ENCODE peak calls at places on chromosomes 4 and X, in nine cellular contexts. One of them, this sample, is unnamed.

GRCh38 chr4:84634961-84635360 is 52.0 kb downstream of the CDS1 start:
- DNase-seq in cardiac fibroblast: peak; percentile 5
- DNase-seq in HepG2: no peak
- DNase-seq in heart left ventricle: no peak
- DNase-seq in fibroblast of the aortic adventitia: no peak
- DNase-seq in GM12864: no peak
- DNase-seq in neural progenitor cell: no peak
- DNase-seq in GM12865: no peak
- DNase-seq in cardiac muscle cell: no peak
- DNase-seq in this sample: no peak

GRCh38 chr4:127782025-127782274 is 172 bp upstream of the HSPA4L start:
- DNase-seq in HepG2: no peak
- DNase-seq in fibroblast of the aortic adventitia: peak; percentile 78
- DNase-seq in GM12865: peak; percentile 92
- DNase-seq in heart left ventricle: peak; percentile 88
- DNase-seq in cardiac fibroblast: peak; percentile 84
- DNase-seq in neural progenitor cell: peak; percentile 95
- DNase-seq in GM12864: peak; percentile 40
- DNase-seq in cardiac muscle cell: no peak
- DNase-seq in this sample: peak; percentile 77

GRCh38 chrX:9459349-9459748 is 5.5 kb upstream of the TBL1X start:
- DNase-seq in GM12865: no peak
- DNase-seq in cardiac fibroblast: no peak
- DNase-seq in heart left ventricle: no peak
- DNase-seq in cardiac muscle cell: no peak
- DNase-seq in fibroblast of the aortic adventitia: no peak
- DNase-seq in HepG2: peak; percentile 65
- DNase-seq in GM12864: no peak
- DNase-seq in neural progenitor cell: no peak
- DNase-seq in this sample: no peak

GRCh38 chrX:125782184-125782583 is 383.9 kb downstream of the DCAF12L2 start:
- DNase-seq in fibroblast of the aortic adventitia: no peak
- DNase-seq in GM12864: no peak
- DNase-seq in HepG2: no peak
- DNase-seq in neural progenitor cell: no peak
- DNase-seq in cardiac fibroblast: no peak
- DNase-seq in cardiac muscle cell: no peak
- DNase-seq in heart left ventricle: no peak
- DNase-seq in GM12865: no peak
- DNase-seq in this sample: no peak

GRCh38 chrX:123739474-123739873 is 6.6 kb upstream of the THOC2 start:
- DNase-seq in GM12865: no peak
- DNase-seq in HepG2: no peak
- DNase-seq in cardiac fibroblast: no peak
- DNase-seq in GM12864: no peak
- DNase-seq in cardiac muscle cell: no peak
- DNase-seq in heart left ventricle: no peak
- DNase-seq in fibroblast of the aortic adventitia: no peak
- DNase-seq in neural progenitor cell: no peak
- DNase-seq in this sample: no peak

GRCh38 chrX:121902463-121902862 is 855.1 kb downstream of the GLUD2 start:
- DNase-seq in neural progenitor cell: no peak
- DNase-seq in heart left ventricle: no peak
- DNase-seq in GM12865: peak; percentile 14
- DNase-seq in cardiac muscle cell: no peak
- DNase-seq in HepG2: no peak
- DNase-seq in cardiac fibroblast: peak; percentile 2
- DNase-seq in GM12864: no peak
- DNase-seq in fibroblast of the aortic adventitia: peak; percentile 16
- DNase-seq in this sample: no peak

GRCh38 chrX:10006770-10007169 is 39.6 kb downstream of the CLDN34 start:
- DNase-seq in cardiac muscle cell: no peak
- DNase-seq in fibroblast of the aortic adventitia: no peak
- DNase-seq in GM12865: no peak
- DNase-seq in neural progenitor cell: peak; percentile 6
- DNase-seq in cardiac fibroblast: no peak
- DNase-seq in heart left ventricle: no peak
- DNase-seq in HepG2: no peak
- DNase-seq in GM12864: no peak
- DNase-seq in this sample: no peak

GRCh38 chrX:44036336-44036735 is 63.1 kb upstream of the NDP start:
- DNase-seq in cardiac fibroblast: peak; percentile 58
- DNase-seq in GM12864: no peak
- DNase-seq in HepG2: no peak
- DNase-seq in neural progenitor cell: no peak
- DNase-seq in GM12865: no peak
- DNase-seq in heart left ventricle: no peak
- DNase-seq in cardiac muscle cell: no peak
- DNase-seq in fibroblast of the aortic adventitia: peak; percentile 90
- DNase-seq in this sample: peak; percentile 84

GRCh38 chr4:83113429-83113786 is 1.1 kb downstream of the PLAC8 start:
- DNase-seq in cardiac fibroblast: no peak
- DNase-seq in neural progenitor cell: no peak
- DNase-seq in cardiac muscle cell: no peak
- DNase-seq in heart left ventricle: no peak
- DNase-seq in GM12864: no peak
- DNase-seq in fibroblast of the aortic adventitia: no peak
- DNase-seq in GM12865: peak; percentile 32
- DNase-seq in HepG2: no peak
- DNase-seq in this sample: no peak

GRCh38 chr4:83110970-83111369 is 3.6 kb downstream of the PLAC8 start:
- DNase-seq in cardiac fibroblast: no peak
- DNase-seq in GM12864: no peak
- DNase-seq in heart left ventricle: no peak
- DNase-seq in neural progenitor cell: no peak
- DNase-seq in GM12865: peak; percentile 29
- DNase-seq in fibroblast of the aortic adventitia: no peak
- DNase-seq in cardiac muscle cell: no peak
- DNase-seq in HepG2: no peak
- DNase-seq in this sample: no peak

GRCh38 chr4:83114576-83114975 is at the start of gene PLAC8:
- DNase-seq in cardiac fibroblast: no peak
- DNase-seq in cardiac muscle cell: no peak
- DNase-seq in GM12864: peak; percentile 70
- DNase-seq in GM12865: peak; percentile 87
- DNase-seq in fibroblast of the aortic adventitia: no peak
- DNase-seq in heart left ventricle: no peak
- DNase-seq in HepG2: peak; percentile 69
- DNase-seq in neural progenitor cell: no peak
- DNase-seq in this sample: no peak

GRCh38 chr4:83112239-83112638 is 2.3 kb downstream of the PLAC8 start:
- DNase-seq in heart left ventricle: no peak
- DNase-seq in GM12864: peak; percentile 75
- DNase-seq in cardiac fibroblast: no peak
- DNase-seq in GM12865: peak; percentile 84
- DNase-seq in fibroblast of the aortic adventitia: no peak
- DNase-seq in cardiac muscle cell: no peak
- DNase-seq in neural progenitor cell: no peak
- DNase-seq in HepG2: peak; percentile 12
- DNase-seq in this sample: no peak

DNA sequence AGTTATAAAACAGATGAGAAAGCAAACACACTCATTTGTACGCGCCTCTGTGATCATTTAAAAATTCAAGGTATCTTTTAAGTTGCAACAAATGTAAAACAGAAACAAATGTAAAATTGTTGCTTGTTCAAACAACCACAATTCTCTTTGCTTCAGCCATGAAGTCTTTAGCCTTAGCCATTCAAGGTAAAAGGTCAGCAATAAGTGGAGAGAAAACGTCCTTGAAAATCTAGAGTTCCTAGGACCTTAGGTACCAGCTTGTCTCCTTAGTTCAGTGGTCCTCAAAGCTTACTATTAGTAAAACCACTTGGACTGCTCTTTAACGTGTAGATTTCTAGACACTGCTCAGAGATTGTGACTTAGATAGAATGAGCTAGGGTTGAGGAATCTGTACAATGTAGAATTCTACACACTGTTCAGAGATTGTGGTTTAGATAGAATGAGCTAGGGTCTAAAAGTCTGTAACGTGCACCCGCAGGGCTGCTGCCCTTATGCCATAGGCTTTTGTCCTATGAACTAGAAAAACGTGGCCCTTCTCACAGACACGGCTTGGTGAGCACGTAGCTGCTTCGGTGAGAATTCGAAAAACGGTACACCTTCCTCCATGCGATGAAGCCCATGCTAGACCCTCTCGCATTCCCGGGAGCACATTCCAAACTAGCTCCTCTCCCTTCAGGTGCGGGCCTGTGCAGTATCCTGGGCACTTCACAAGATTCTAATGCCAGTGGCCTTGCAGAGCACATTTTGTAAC is 1.7 kb downstream of the PLAC8 start:
- DNase-seq in cardiac fibroblast: no peak
- DNase-seq in neural progenitor cell: no peak
- DNase-seq in GM12864: no peak
- DNase-seq in heart left ventricle: no peak
- DNase-seq in fibroblast of the aortic adventitia: no peak
- DNase-seq in cardiac muscle cell: no peak
- DNase-seq in HepG2: peak; percentile 58
- DNase-seq in GM12865: peak; percentile 57
- DNase-seq in this sample: peak; percentile 45
- H3K4me3 ChIP-seq in cardiac fibroblast: no peak overlapping the region
- H3K4me3 ChIP-seq in neural progenitor cell: no peak overlapping the region
- H3K4me3 ChIP-seq in GM12864: peak overlapping the region; percentile 53
- H3K4me3 ChIP-seq in heart left ventricle: no peak overlapping the region
- H3K4me3 ChIP-seq in fibroblast of the aortic adventitia: no peak overlapping the region
- H3K4me3 ChIP-seq in cardiac muscle cell: no peak overlapping the region
- H3K4me3 ChIP-seq in HepG2: peak overlapping the region; percentile 83
- H3K4me3 ChIP-seq in GM12865: peak overlapping the region; percentile 68
- H3K4me3 ChIP-seq in this sample: no peak overlapping the region

GRCh38 chr4:23853986-23854385 is 35.9 kb downstream of the PPARGC1A start:
- DNase-seq in cardiac fibroblast: no peak
- DNase-seq in GM12865: no peak
- DNase-seq in heart left ventricle: no peak
- DNase-seq in HepG2: no peak
- DNase-seq in neural progenitor cell: no peak
- DNase-seq in fibroblast of the aortic adventitia: no peak
- DNase-seq in GM12864: no peak
- DNase-seq in cardiac muscle cell: no peak
- DNase-seq in this sample: no peak

GRCh38 chr4:23855912-23856605 is 33.8 kb downstream of the PPARGC1A start:
- DNase-seq in neural progenitor cell: no peak
- DNase-seq in GM12865: no peak
- DNase-seq in heart left ventricle: no peak
- DNase-seq in GM12864: no peak
- DNase-seq in cardiac muscle cell: no peak
- DNase-seq in cardiac fibroblast: peak; percentile 31
- DNase-seq in HepG2: peak; percentile 72
- DNase-seq in fibroblast of the aortic adventitia: no peak
- DNase-seq in this sample: peak; percentile 21

GRCh38 chr4:23861897-23862296 is 27.9 kb downstream of the PPARGC1A start:
- DNase-seq in neural progenitor cell: no peak
- DNase-seq in heart left ventricle: no peak
- DNase-seq in GM12864: no peak
- DNase-seq in GM12865: no peak
- DNase-seq in cardiac fibroblast: no peak
- DNase-seq in fibroblast of the aortic adventitia: no peak
- DNase-seq in cardiac muscle cell: no peak
- DNase-seq in HepG2: peak; percentile 74
- DNase-seq in this sample: no peak

GRCh38 chr4:23856630-23857029 is 33.2 kb downstream of the PPARGC1A start:
- DNase-seq in fibroblast of the aortic adventitia: no peak
- DNase-seq in cardiac muscle cell: no peak
- DNase-seq in heart left ventricle: peak; percentile 39
- DNase-seq in cardiac fibroblast: no peak
- DNase-seq in GM12865: no peak
- DNase-seq in GM12864: no peak
- DNase-seq in neural progenitor cell: no peak
- DNase-seq in HepG2: peak; percentile 80
- DNase-seq in this sample: no peak

GRCh38 chr4:23857353-23857752 is 32.5 kb downstream of the PPARGC1A start:
- DNase-seq in GM12864: no peak
- DNase-seq in GM12865: no peak
- DNase-seq in neural progenitor cell: no peak
- DNase-seq in HepG2: peak; percentile 49
- DNase-seq in cardiac muscle cell: no peak
- DNase-seq in heart left ventricle: no peak
- DNase-seq in fibroblast of the aortic adventitia: peak; percentile 11
- DNase-seq in cardiac fibroblast: peak; percentile 31
- DNase-seq in this sample: peak; percentile 3
- TF ChIP-seq CTCF in GM12864: no peak
- TF ChIP-seq CTCF in GM12865: no peak
- TF ChIP-seq CTCF in neural progenitor cell: peak; percentile 14
- TF ChIP-seq CTCF in HepG2: peak; percentile 48
- TF ChIP-seq CTCF in cardiac muscle cell: peak; percentile 30
- TF ChIP-seq CTCF in heart left ventricle: peak; percentile 38
- TF ChIP-seq CTCF in fibroblast of the aortic adventitia: no peak
- TF ChIP-seq CTCF in cardiac fibroblast: no peak
- TF ChIP-seq CTCF in this sample: peak; percentile 13

GRCh38 chr4:31039382-31039781 is 319.2 kb downstream of the PCDH7 start:
- DNase-seq in cardiac muscle cell: no peak
- DNase-seq in neural progenitor cell: no peak
- DNase-seq in cardiac fibroblast: no peak
- DNase-seq in GM12864: no peak
- DNase-seq in GM12865: no peak
- DNase-seq in heart left ventricle: no peak
- DNase-seq in fibroblast of the aortic adventitia: no peak
- DNase-seq in HepG2: no peak
- DNase-seq in this sample: no peak

GRCh38 chr4:31037714-31038113 is 317.5 kb downstream of the PCDH7 start:
- DNase-seq in GM12864: no peak
- DNase-seq in cardiac fibroblast: no peak
- DNase-seq in cardiac muscle cell: no peak
- DNase-seq in fibroblast of the aortic adventitia: no peak
- DNase-seq in neural progenitor cell: no peak
- DNase-seq in GM12865: no peak
- DNase-seq in HepG2: no peak
- DNase-seq in heart left ventricle: no peak
- DNase-seq in this sample: no peak

GRCh38 chr4:31040106-31040505 is 319.9 kb downstream of the PCDH7 start:
- DNase-seq in heart left ventricle: no peak
- DNase-seq in GM12864: no peak
- DNase-seq in GM12865: no peak
- DNase-seq in fibroblast of the aortic adventitia: no peak
- DNase-seq in cardiac fibroblast: no peak
- DNase-seq in cardiac muscle cell: no peak
- DNase-seq in HepG2: no peak
- DNase-seq in neural progenitor cell: no peak
- DNase-seq in this sample: no peak

GRCh38 chr4:31043382-31044062 is 323.4 kb downstream of the PCDH7 start:
- DNase-seq in GM12865: no peak
- DNase-seq in cardiac muscle cell: no peak
- DNase-seq in fibroblast of the aortic adventitia: peak; percentile 14
- DNase-seq in heart left ventricle: no peak
- DNase-seq in neural progenitor cell: peak; percentile 33
- DNase-seq in GM12864: no peak
- DNase-seq in cardiac fibroblast: no peak
- DNase-seq in HepG2: no peak
- DNase-seq in this sample: no peak

GRCh38 chr4:31041385-31041784 is 321.2 kb downstream of the PCDH7 start:
- DNase-seq in neural progenitor cell: peak; percentile 39
- DNase-seq in GM12865: no peak
- DNase-seq in HepG2: no peak
- DNase-seq in fibroblast of the aortic adventitia: no peak
- DNase-seq in cardiac fibroblast: no peak
- DNase-seq in heart left ventricle: no peak
- DNase-seq in cardiac muscle cell: no peak
- DNase-seq in GM12864: no peak
- DNase-seq in this sample: no peak
- H3K4me3 ChIP-seq in neural progenitor cell: no peak overlapping the region
- H3K4me3 ChIP-seq in GM12865: no peak overlapping the region
- H3K4me3 ChIP-seq in HepG2: no peak overlapping the region
- H3K4me3 ChIP-seq in fibroblast of the aortic adventitia: no peak overlapping the region
- H3K4me3 ChIP-seq in cardiac fibroblast: no peak overlapping the region
- H3K4me3 ChIP-seq in heart left ventricle: no peak overlapping the region
- H3K4me3 ChIP-seq in cardiac muscle cell: no peak overlapping the region
- H3K4me3 ChIP-seq in GM12864: no peak overlapping the region
- H3K4me3 ChIP-seq in this sample: no peak overlapping the region

DNA sequence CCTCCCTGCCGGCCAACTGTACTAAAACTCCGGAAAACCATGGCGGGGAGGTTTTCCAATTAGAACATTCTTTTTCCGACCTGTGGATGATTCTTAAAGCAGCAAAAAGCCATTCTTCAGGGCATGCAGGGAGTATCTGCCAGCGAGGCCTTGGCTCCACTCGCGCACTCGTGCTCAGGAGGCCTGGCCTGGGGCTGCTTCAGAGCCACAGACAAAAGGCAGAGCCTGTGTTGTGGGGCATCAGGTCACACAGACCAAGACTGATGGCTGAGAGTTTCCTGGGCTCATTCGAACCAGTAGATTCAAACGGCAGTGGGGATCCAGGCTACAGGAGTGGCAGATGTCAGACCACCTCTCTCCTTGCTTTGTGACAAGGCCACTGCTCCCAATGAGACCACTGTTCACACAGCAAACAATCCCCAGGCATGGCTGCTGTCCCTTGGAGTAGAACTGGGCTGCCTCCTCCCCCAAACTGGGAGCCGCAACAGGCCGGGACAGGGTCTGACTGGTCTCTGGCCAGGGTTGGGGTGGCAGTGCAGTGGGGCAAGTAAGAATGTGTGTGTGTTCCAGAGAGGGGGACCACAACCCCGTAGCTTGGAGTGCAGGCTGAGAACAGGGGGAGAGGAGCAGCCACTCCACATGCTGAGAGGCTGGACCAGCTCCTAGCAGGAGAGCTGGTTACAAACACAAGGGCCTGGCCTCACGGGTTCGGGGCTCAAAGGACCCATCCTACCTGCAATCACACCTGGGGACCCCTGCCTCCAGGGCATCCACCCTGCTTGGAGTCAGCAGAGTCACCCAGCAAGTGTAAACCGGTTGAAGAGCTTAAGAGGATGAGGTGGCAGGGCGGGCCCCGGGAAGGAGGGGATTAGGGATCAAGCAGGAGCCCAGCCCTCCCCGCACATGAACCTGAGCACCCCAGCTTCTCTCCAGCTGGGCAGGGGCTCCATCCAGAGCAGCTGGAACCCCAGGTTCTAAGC is 3.9 kb upstream of the ZNF185 start:
- DNase-seq in HepG2: no peak
- DNase-seq in heart left ventricle: no peak
- DNase-seq in cardiac muscle cell: no peak
- DNase-seq in GM12864: no peak
- DNase-seq in neural progenitor cell: no peak
- DNase-seq in GM12865: no peak
- DNase-seq in cardiac fibroblast: no peak
- DNase-seq in fibroblast of the aortic adventitia: no peak
- DNase-seq in this sample: no peak
- TF ChIP-seq CTCF in HepG2: no peak
- TF ChIP-seq CTCF in heart left ventricle: no peak
- TF ChIP-seq CTCF in cardiac muscle cell: no peak
- TF ChIP-seq CTCF in GM12864: no peak
- TF ChIP-seq CTCF in neural progenitor cell: no peak
- TF ChIP-seq CTCF in GM12865: no peak
- TF ChIP-seq CTCF in cardiac fibroblast: no peak
- TF ChIP-seq CTCF in fibroblast of the aortic adventitia: no peak
- TF ChIP-seq CTCF in this sample: no peak

This sample was measured in brain microvascular endothelial cell.